ENCODE peak calls at places on chromosomes 5 and 9, in six cellular contexts. One of them, this sample, is unnamed.

GRCh38 chr5:14457475-14457874 is 124.1 kb upstream of the OTULINL start:
- DNase-seq in SK-N-SH: peak
- DNase-seq in K562: no peak
- DNase-seq in GM12878: no peak
- DNase-seq in HepG2: no peak
- DNase-seq in H1: no peak
- DNase-seq in this sample: no peak

GRCh38 chr5:62043289-62044274 is 262.4 kb upstream of the KIF2A start:
- DNase-seq in GM12878: no peak
- DNase-seq in K562: no peak
- DNase-seq in SK-N-SH: no peak
- DNase-seq in H1: peak
- DNase-seq in HepG2: no peak
- DNase-seq in this sample: no peak

GRCh38 chr5:38274370-38274769 is 16.0 kb downstream of the EGFLAM start:
- DNase-seq in K562: no peak
- DNase-seq in GM12878: no peak
- DNase-seq in H1: no peak
- DNase-seq in SK-N-SH: no peak
- DNase-seq in HepG2: no peak
- DNase-seq in this sample: no peak

GRCh38 chr5:138824924-138825863 is 49.9 kb downstream of the LRRTM2 start:
- DNase-seq in H1: no peak
- DNase-seq in SK-N-SH: peak
- DNase-seq in HepG2: peak
- DNase-seq in K562: peak
- DNase-seq in GM12878: no peak
- DNase-seq in this sample: no peak

GRCh38 chr5:94174748-94175411 is 433.5 kb upstream of the POU5F2 start:
- DNase-seq in GM12878: no peak
- DNase-seq in K562: no peak
- DNase-seq in SK-N-SH: no peak
- DNase-seq in H1: no peak
- DNase-seq in HepG2: no peak
- DNase-seq in this sample: no peak

GRCh38 chr9:101138516-101138915 is 110.0 kb downstream of the PLPPR1 start:
- DNase-seq in K562: no peak
- DNase-seq in H1: no peak
- DNase-seq in GM12878: no peak
- DNase-seq in HepG2: no peak
- DNase-seq in SK-N-SH: no peak
- DNase-seq in this sample: no peak

GRCh38 chr9:135757356-135757755 is 55.4 kb downstream of the KCNT1 start:
- DNase-seq in H1: no peak
- DNase-seq in HepG2: no peak
- DNase-seq in SK-N-SH: no peak
- DNase-seq in GM12878: no peak
- DNase-seq in K562: no peak
- DNase-seq in this sample: no peak

GRCh38 chr5:139678751-139679750 is 30.9 kb downstream of the CXXC5 start:
- DNase-seq in H1: no peak
- DNase-seq in K562: no peak
- DNase-seq in GM12878: no peak
- DNase-seq in HepG2: no peak
- DNase-seq in SK-N-SH: peak
- DNase-seq in this sample: no peak

GRCh38 chr9:91245432-91246313 is 116.0 kb downstream of the AUH start:
- DNase-seq in HepG2: no peak
- DNase-seq in GM12878: no peak
- DNase-seq in K562: peak
- DNase-seq in H1: no peak
- DNase-seq in SK-N-SH: no peak
- DNase-seq in this sample: no peak

GRCh38 chr9:131422241-131422792 is 28.4 kb downstream of the PRRC2B start:
- DNase-seq in K562: no peak
- DNase-seq in HepG2: no peak
- DNase-seq in H1: no peak
- DNase-seq in SK-N-SH: peak
- DNase-seq in GM12878: no peak
- DNase-seq in this sample: no peak

GRCh38 chr9:28735943-28736342 is 1162.7 kb upstream of the C9orf72 start:
- DNase-seq in SK-N-SH: no peak
- DNase-seq in K562: no peak
- DNase-seq in HepG2: no peak
- DNase-seq in GM12878: no peak
- DNase-seq in H1: no peak
- DNase-seq in this sample: no peak

GRCh38 chr5:177600458-177601018 is 606 bp downstream of the B4GALT7 start:
- DNase-seq in HepG2: no peak
- DNase-seq in GM12878: no peak
- DNase-seq in K562: no peak
- DNase-seq in SK-N-SH: no peak
- DNase-seq in H1: no peak
- DNase-seq in this sample: no peak

GRCh38 chr9:17556935-17557334 is 21.9 kb upstream of the SH3GL2 start:
- DNase-seq in K562: no peak
- DNase-seq in HepG2: no peak
- DNase-seq in H1: no peak
- DNase-seq in SK-N-SH: no peak
- DNase-seq in GM12878: no peak
- DNase-seq in this sample: no peak

GRCh38 chr9:19286634-19287188 is 56.2 kb downstream of the DENND4C start:
- DNase-seq in K562: peak
- DNase-seq in GM12878: no peak
- DNase-seq in SK-N-SH: no peak
- DNase-seq in H1: no peak
- DNase-seq in HepG2: peak
- DNase-seq in this sample: no peak

GRCh38 chr9:124880501-124880900 is 18.6 kb downstream of the ARPC5L start:
- DNase-seq in SK-N-SH: no peak
- DNase-seq in H1: peak
- DNase-seq in HepG2: no peak
- DNase-seq in GM12878: no peak
- DNase-seq in K562: no peak
- DNase-seq in this sample: no peak

GRCh38 chr5:167332291-167332690 is 959.2 kb upstream of the WWC1 start:
- DNase-seq in SK-N-SH: no peak
- DNase-seq in K562: no peak
- DNase-seq in HepG2: no peak
- DNase-seq in H1: no peak
- DNase-seq in GM12878: no peak
- DNase-seq in this sample: no peak

GRCh38 chr9:137028281-137029057 is 432 bp upstream of the ABCA2 start:
- DNase-seq in K562: peak
- DNase-seq in HepG2: no peak
- DNase-seq in H1: peak
- DNase-seq in GM12878: no peak
- DNase-seq in SK-N-SH: peak
- DNase-seq in this sample: no peak

GRCh38 chr5:78929833-78930232 is 55.3 kb downstream of the ARSB start:
- DNase-seq in GM12878: no peak
- DNase-seq in K562: no peak
- DNase-seq in SK-N-SH: no peak
- DNase-seq in HepG2: peak
- DNase-seq in H1: no peak
- DNase-seq in this sample: no peak

GRCh38 chr5:32088214-32088613 is 85.9 kb downstream of the GOLPH3 start:
- DNase-seq in GM12878: no peak
- DNase-seq in SK-N-SH: no peak
- DNase-seq in K562: no peak
- DNase-seq in HepG2: no peak
- DNase-seq in H1: no peak
- DNase-seq in this sample: no peak

GRCh38 chr5:79547429-79547822 is 33.5 kb upstream of the HOMER1 start:
- DNase-seq in SK-N-SH: no peak
- DNase-seq in GM12878: no peak
- DNase-seq in HepG2: peak
- DNase-seq in K562: no peak
- DNase-seq in H1: no peak
- DNase-seq in this sample: no peak

GRCh38 chr5:115977988-115978387 is 15.7 kb downstream of the LVRN start:
- DNase-seq in SK-N-SH: no peak
- DNase-seq in HepG2: no peak
- DNase-seq in GM12878: no peak
- DNase-seq in K562: no peak
- DNase-seq in H1: no peak
- DNase-seq in this sample: no peak

GRCh38 chr5:128273736-128274135 is 190.2 kb downstream of the SLC12A2 start:
- DNase-seq in K562: no peak
- DNase-seq in HepG2: no peak
- DNase-seq in GM12878: no peak
- DNase-seq in H1: no peak
- DNase-seq in SK-N-SH: no peak
- DNase-seq in this sample: no peak

GRCh38 chr5:128276537-128277216 is 193.1 kb downstream of the SLC12A2 start:
- DNase-seq in GM12878: no peak
- DNase-seq in K562: no peak
- DNase-seq in H1: no peak
- DNase-seq in HepG2: no peak
- DNase-seq in SK-N-SH: no peak
- DNase-seq in this sample: no peak

GRCh38 chr5:128274441-128274840 is 190.9 kb downstream of the SLC12A2 start:
- DNase-seq in SK-N-SH: no peak
- DNase-seq in H1: no peak
- DNase-seq in HepG2: no peak
- DNase-seq in GM12878: no peak
- DNase-seq in K562: no peak
- DNase-seq in this sample: no peak

GRCh38 chr5:128271071-128271470 is 187.5 kb downstream of the SLC12A2 start:
- DNase-seq in SK-N-SH: no peak
- DNase-seq in K562: no peak
- DNase-seq in GM12878: no peak
- DNase-seq in HepG2: no peak
- DNase-seq in H1: no peak
- DNase-seq in this sample: no peak

DNA sequence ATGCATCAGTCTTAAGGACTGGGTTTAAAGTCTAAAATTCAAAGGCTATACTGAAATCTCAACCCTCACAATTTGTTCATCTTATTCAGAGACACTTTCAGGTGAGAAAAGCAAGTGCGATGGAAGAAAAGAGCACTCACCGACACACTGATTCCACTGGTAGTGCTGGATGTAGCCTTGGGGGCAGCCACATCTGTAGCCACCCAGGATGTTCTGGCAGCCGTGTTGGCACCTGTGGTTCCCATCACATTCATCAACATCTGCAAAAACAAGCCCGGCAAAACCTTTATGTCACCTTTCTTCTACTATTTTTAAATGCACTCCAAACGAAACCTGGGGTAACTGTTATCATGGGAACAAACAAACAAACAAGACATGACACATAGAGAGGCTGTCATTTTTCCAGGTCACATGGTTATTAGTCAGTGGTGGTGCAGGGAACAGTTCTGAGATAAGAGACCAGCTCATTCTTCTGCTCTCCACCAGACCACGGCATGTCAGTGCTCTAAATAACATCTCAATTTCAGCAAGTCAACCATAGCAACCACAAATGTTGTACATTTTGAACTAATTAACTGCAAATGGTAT is 188.4 kb downstream of the SLC12A2 start:
- DNase-seq in H1: no peak
- DNase-seq in HepG2: no peak
- DNase-seq in SK-N-SH: no peak
- DNase-seq in GM12878: no peak
- DNase-seq in K562: peak
- DNase-seq in this sample: peak
- TF ChIP-seq JUND in H1: no peak
- TF ChIP-seq JUND in HepG2: no peak
- TF ChIP-seq JUND in SK-N-SH: no peak
- TF ChIP-seq JUND in GM12878: no peak
- TF ChIP-seq JUND in K562: peak
- TF ChIP-seq JUND in this sample: no peak

GRCh38 chr5:73322453-73323076 is 126.0 kb downstream of the FOXD1 start:
- DNase-seq in GM12878: no peak
- DNase-seq in H1: no peak
- DNase-seq in HepG2: no peak
- DNase-seq in K562: no peak
- DNase-seq in SK-N-SH: no peak
- DNase-seq in this sample: no peak
- H2AFZ ChIP-seq in GM12878: no peak
- H2AFZ ChIP-seq in H1: no peak
- H2AFZ ChIP-seq in HepG2: no peak
- H2AFZ ChIP-seq in K562: no peak
- H2AFZ ChIP-seq in SK-N-SH: peak
- H2AFZ ChIP-seq in this sample: peak

GRCh38 chr5:76582252-76583162 is 40.7 kb downstream of the F2RL2 start:
- DNase-seq in H1: no peak
- DNase-seq in GM12878: peak
- DNase-seq in SK-N-SH: no peak
- DNase-seq in K562: no peak
- DNase-seq in HepG2: no peak
- DNase-seq in this sample: no peak

GRCh38 chr5:76583163-76584047 is 39.8 kb downstream of the F2RL2 start:
- DNase-seq in HepG2: no peak
- DNase-seq in SK-N-SH: no peak
- DNase-seq in GM12878: no peak
- DNase-seq in H1: no peak
- DNase-seq in K562: no peak
- DNase-seq in this sample: peak

GRCh38 chr5:76576468-76576867 is 46.7 kb downstream of the F2RL2 start:
- DNase-seq in HepG2: no peak
- DNase-seq in H1: no peak
- DNase-seq in SK-N-SH: no peak
- DNase-seq in K562: no peak
- DNase-seq in GM12878: no peak
- DNase-seq in this sample: no peak

GRCh38 chr5:76580983-76581382 is 42.2 kb downstream of the F2RL2 start:
- DNase-seq in GM12878: no peak
- DNase-seq in SK-N-SH: no peak
- DNase-seq in K562: no peak
- DNase-seq in HepG2: no peak
- DNase-seq in H1: no peak
- DNase-seq in this sample: no peak

DNA sequence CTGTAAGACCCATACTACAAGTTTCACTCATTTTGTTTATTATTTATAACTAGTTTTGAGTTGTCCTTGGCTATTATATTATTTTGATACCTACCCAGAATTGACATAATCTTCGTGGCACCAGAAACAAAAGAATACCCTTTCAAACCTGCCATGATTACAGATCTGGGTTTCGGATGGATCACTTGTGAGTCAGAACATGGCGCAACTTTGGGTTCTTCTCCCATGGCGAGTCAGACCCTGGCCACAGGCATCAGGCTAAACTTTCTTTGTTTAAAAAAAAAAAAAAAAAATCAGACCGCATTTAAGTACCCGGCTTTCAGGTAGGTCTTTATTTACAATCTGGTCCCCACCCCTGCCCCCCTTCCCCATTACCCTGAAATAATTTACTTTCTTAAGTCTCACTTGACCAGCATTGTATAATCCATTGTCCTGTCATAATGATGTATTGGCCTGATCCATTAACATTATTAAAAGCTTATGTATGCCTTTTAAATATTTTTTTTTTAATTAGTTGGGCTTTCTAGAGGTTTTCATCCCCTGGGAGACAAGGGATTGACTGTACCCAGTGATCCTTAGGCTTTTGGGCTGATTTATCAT is 43.9 kb downstream of the F2RL2 start:
- DNase-seq in K562: no peak
- DNase-seq in HepG2: no peak
- DNase-seq in H1: no peak
- DNase-seq in SK-N-SH: no peak
- DNase-seq in GM12878: no peak
- DNase-seq in this sample: no peak
- TF ChIP-seq JUND in K562: no peak
- TF ChIP-seq JUND in HepG2: no peak
- TF ChIP-seq JUND in H1: no peak
- TF ChIP-seq JUND in SK-N-SH: no peak
- TF ChIP-seq JUND in GM12878: no peak
- TF ChIP-seq JUND in this sample: no peak

GRCh38 chr5:149433524-149434131 is 54.5 kb upstream of the IL17B start:
- DNase-seq in SK-N-SH: no peak
- DNase-seq in K562: no peak
- DNase-seq in GM12878: no peak
- DNase-seq in HepG2: no peak
- DNase-seq in H1: no peak
- DNase-seq in this sample: no peak
- H2AFZ ChIP-seq in SK-N-SH: no peak
- H2AFZ ChIP-seq in K562: no peak
- H2AFZ ChIP-seq in GM12878: no peak
- H2AFZ ChIP-seq in HepG2: no peak
- H2AFZ ChIP-seq in H1: no peak
- H2AFZ ChIP-seq in this sample: no peak

This sample was measured in HCT116.